ENCODE peak calls at places on chromosome 13, in five cellular contexts. S, M, P, E and D are unnamed samples.
A peak's percentile ranks its signal among the peaks of the same experiment; 100 is the strongest.

GRCh38 chr13:112067121-112067741 is at the start of gene SOX1:
- DNase-seq in S (no peak), M (no peak), P (no peak), E (no peak), D (no peak)

GRCh38 chr13:50685491-50685890 is 158.0 kb downstream of the DLEU7 start:
- DNase-seq in S (peak; percentile 77), M (no peak), P (no peak), E (peak; percentile 62), D (no peak)

GRCh38 chr13:76783798-76784197 is 102.4 kb downstream of the KCTD12 start:
- DNase-seq in S (no peak), M (no peak), P (no peak), E (no peak), D (no peak)

GRCh38 chr13:84683448-84683847 is 801.2 kb upstream of the SLITRK1 start:
- DNase-seq in S (no peak), M (no peak), P (no peak), E (no peak), D (no peak)

GRCh38 chr13:86986448-86986847 is 684.7 kb upstream of the SLITRK5 start:
- DNase-seq in S (no peak), M (no peak), P (no peak), E (no peak), D (no peak)

GRCh38 chr13:70310720-70311119 is 202.5 kb upstream of the KLHL1 start:
- DNase-seq in S (no peak), M (peak; percentile 26), P (peak; percentile 47), E (peak; percentile 13), D (no peak)

GRCh38 chr13:41905600-41906254 is 55.2 kb downstream of the VWA8 start:
- DNase-seq in S (no peak), M (peak; percentile 34), P (no peak), E (peak; percentile 59), D (no peak)

GRCh38 chr13:94711561-94712286 is 621 bp downstream of the SOX21 start:
- DNase-seq in S (no peak), M (no peak), P (no peak), E (peak; percentile 23), D (no peak)

GRCh38 chr13:66402546-66402945 is 827.6 kb downstream of the PCDH9 start:
- DNase-seq in S (no peak), M (no peak), P (no peak), E (no peak), D (no peak)

GRCh38 chr13:23921451-23921888 is 24.2 kb upstream of the C1QTNF9B start:
- DNase-seq in S (peak; percentile 27), M (peak; percentile 23), P (peak; percentile 38), E (peak; percentile 75), D (no peak)

GRCh38 chr13:111977184-111977516 is 89.8 kb upstream of the SOX1 start:
- DNase-seq in S (no peak), M (no peak), P (no peak), E (no peak), D (no peak)

GRCh38 chr13:60671386-60671785 is 274.4 kb downstream of the TDRD3 start:
- DNase-seq in S (no peak), M (no peak), P (no peak), E (no peak), D (no peak)

GRCh38 chr13:86585826-86586225 is 786.6 kb upstream of the SLITRK6 start:
- DNase-seq in S (peak; percentile 13), M (no peak), P (no peak), E (peak; percentile 79), D (no peak)

GRCh38 chr13:43687038-43687437 is 99.7 kb downstream of the ENOX1 start:
- DNase-seq in S (no peak), M (no peak), P (no peak), E (no peak), D (no peak)

GRCh38 chr13:46831588-46832194 is 34.7 kb upstream of the ESD start:
- DNase-seq in S (peak; percentile 69), M (peak; percentile 51), P (peak; percentile 58), E (peak; percentile 69), D (no peak)

GRCh38 chr13:99256709-99257108 is 1.5 kb downstream of the GPR18 start:
- DNase-seq in S (no peak), M (no peak), P (no peak), E (peak; percentile 29), D (no peak)

GRCh38 chr13:73602295-73602694 is 531.9 kb downstream of the KLF12 start:
- DNase-seq in S (no peak), M (peak; percentile 2), P (no peak), E (peak; percentile 29), D (no peak)

GRCh38 chr13:86684402-86684801 is 885.2 kb upstream of the SLITRK6 start:
- DNase-seq in S (no peak), M (no peak), P (no peak), E (no peak), D (no peak)

GRCh38 chr13:31046711-31047279 is 114.3 kb downstream of the TEX26 start:
- DNase-seq in S (no peak), M (no peak), P (no peak), E (peak; percentile 64), D (no peak)

GRCh38 chr13:30329009-30329585 is 21.7 kb upstream of the KATNAL1 start:
- DNase-seq in S (no peak), M (no peak), P (no peak), E (no peak), D (no peak)

GRCh38 chr13:30077338-30077737 is 226.9 kb upstream of the UBL3 start:
- DNase-seq in S (no peak), M (no peak), P (no peak), E (no peak), D (no peak)

GRCh38 chr13:41610426-41610825 is 153.1 kb downstream of the RGCC start:
- DNase-seq in S (no peak), M (no peak), P (no peak), E (peak; percentile 99), D (no peak)

GRCh38 chr13:109389456-109389855 is 396.9 kb downstream of the IRS2 start:
- DNase-seq in S (no peak), M (no peak), P (no peak), E (no peak), D (no peak)

GRCh38 chr13:95833713-95834112 is 156.8 kb downstream of the DNAJC3 start:
- DNase-seq in S (no peak), M (no peak), P (no peak), E (peak; percentile 42), D (no peak)

GRCh38 chr13:49791753-49792549 is 531 bp downstream of the KPNA3 start:
- DNase-seq in S (peak; percentile 21), M (no peak), P (peak; percentile 54), E (peak; percentile 35), D (no peak)

GRCh38 chr13:68984688-68985319 is 1122.8 kb upstream of the ATXN8OS start:
- DNase-seq in S (no peak), M (no peak), P (no peak), E (no peak), D (no peak)

GRCh38 chr13:111614009-111614408 is 293.6 kb downstream of the TEX29 start:
- DNase-seq in S (no peak), M (no peak), P (no peak), E (no peak), D (no peak)

GRCh38 chr13:33415822-33416221 is 130.3 kb upstream of the STARD13 start:
- DNase-seq in S (no peak), M (no peak), P (no peak), E (no peak), D (no peak)

GRCh38 chr13:29550589-29550988 is 44.9 kb downstream of the SLC7A1 start:
- DNase-seq in S (no peak), M (no peak), P (no peak), E (no peak), D (no peak)

GRCh38 chr13:44276061-44276460 is 97.6 kb upstream of the SERP2 start:
- DNase-seq in S (no peak), M (no peak), P (no peak), E (no peak), D (no peak)

GRCh38 chr13:30022256-30022655 is 171.8 kb upstream of the UBL3 start:
- DNase-seq in S (no peak), M (no peak), P (no peak), E (no peak), D (no peak)

GRCh38 chr13:107480130-107480529 is 735.2 kb downstream of the LIG4 start:
- DNase-seq in S (no peak), M (no peak), P (no peak), E (no peak), D (no peak)

DNA sequence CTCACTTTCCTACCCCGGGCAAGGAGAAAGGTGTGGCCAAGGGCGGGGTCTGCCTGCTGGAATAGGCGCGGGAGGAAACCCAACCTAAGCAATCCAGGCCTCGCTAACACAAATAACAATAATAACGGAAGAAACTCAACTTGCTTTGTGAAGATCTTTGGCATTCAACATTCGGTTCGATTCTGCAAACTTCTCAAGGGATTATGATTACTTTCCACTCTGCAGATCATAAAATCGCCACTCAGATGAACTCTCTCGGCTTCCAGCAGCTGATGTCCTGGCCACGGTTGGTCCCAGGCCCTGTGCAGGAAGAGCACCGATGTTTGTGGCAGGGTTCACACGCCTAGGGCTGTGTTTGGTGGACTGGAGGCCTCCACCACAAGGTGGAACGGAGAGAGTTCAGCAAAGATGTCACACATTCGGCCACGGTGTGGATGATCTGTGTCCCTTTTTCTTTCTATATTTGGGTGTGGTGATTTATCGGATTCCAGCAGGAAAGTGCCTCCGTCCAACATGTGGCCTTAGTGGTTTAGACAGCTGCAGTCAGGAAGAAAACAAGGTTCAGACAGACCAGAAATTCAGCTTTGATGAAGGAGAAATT is 420 bp upstream of the SHISA2 start:
- DNase-seq in S (no peak), M (no peak), P (no peak), E (no peak), D (no peak)
- TF ChIP-seq CTCF in S (no peak), M (no peak), P (no peak), E (no peak), D (no peak)

DNA sequence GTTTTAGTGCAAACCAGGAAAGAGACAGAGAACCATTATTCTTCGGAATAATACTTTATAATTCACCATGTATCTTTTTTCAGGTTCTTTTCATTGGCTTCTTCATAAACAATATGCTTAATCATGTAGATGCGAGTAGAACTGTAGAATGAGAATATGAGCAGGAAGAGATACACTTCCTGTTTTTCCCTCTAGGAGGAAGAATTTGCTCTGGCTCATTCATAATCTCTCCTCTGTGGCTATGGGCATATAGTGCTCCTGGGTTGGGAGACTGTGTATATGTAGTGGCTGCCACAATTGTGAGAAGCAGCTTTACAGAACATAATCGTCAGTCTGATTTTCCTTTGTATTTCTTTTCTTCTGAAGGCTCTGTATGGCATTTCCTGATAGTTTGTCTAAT is 2.8 kb upstream of the DCLK1 start:
- DNase-seq in S (no peak), M (no peak), P (no peak), E (peak; percentile 40), D (no peak)
- TF ChIP-seq CTCF in S (no peak), M (no peak), P (no peak), E (peak; percentile 38), D (no peak)

GRCh38 chr13:48750588-48751383 is 97.1 kb downstream of the CYSLTR2 start:
- DNase-seq in S (peak; percentile 42), M (no peak), P (no peak), E (peak; percentile 78), D (no peak)
- TF ChIP-seq CTCF in S (no peak), M (no peak), P (no peak), E (peak; percentile 37), D (no peak)

GRCh38 chr13:35830850-35831450 is 300.2 kb downstream of the DCLK1 start:
- DNase-seq in S (no peak), M (no peak), P (no peak), E (no peak), D (no peak)

GRCh38 chr13:35824395-35824794 is 306.8 kb downstream of the DCLK1 start:
- DNase-seq in S (no peak), M (no peak), P (no peak), E (no peak), D (no peak)

GRCh38 chr13:35822666-35823065 is 308.5 kb downstream of the DCLK1 start:
- DNase-seq in S (no peak), M (no peak), P (no peak), E (no peak), D (no peak)

GRCh38 chr13:35824825-35825224 is 306.4 kb downstream of the DCLK1 start:
- DNase-seq in S (no peak), M (no peak), P (no peak), E (no peak), D (no peak)

GRCh38 chr13:35826626-35827254 is 304.4 kb downstream of the DCLK1 start:
- DNase-seq in S (no peak), M (peak; percentile 22), P (no peak), E (no peak), D (no peak)
- TF ChIP-seq CTCF in S (no peak), M (peak; percentile 76), P (no peak), E (peak; percentile 21), D (peak; percentile 36)